ENCODE peak calls at places on chromosomes 12 and 14, in five cellular contexts. C, S, U, A and T are unnamed samples.

GRCh38 chr14:99198746-99199145 is 73.3 kb downstream of the BCL11B start:
- DNase-seq in A (no peak), C (no peak), S (no peak), U (no peak), T (no peak)

GRCh38 chr14:68815288-68816182 is 22.7 kb upstream of the ZFP36L1 start:
- DNase-seq in A (no peak), U (no peak), C (no peak), S (no peak), T (no peak)

GRCh38 chr14:91388551-91388975 is 29.1 kb downstream of the CCDC88C start:
- DNase-seq in A (no peak), C (no peak), S (no peak), U (no peak), T (no peak)

GRCh38 chr12:107091381-107091780 is 2.0 kb downstream of the CRY1 start:
- DNase-seq in U (no peak), S (no peak), C (no peak), A (no peak), T (no peak)

GRCh38 chr14:82872494-82872893 is 1338.8 kb upstream of the SEL1L start:
- DNase-seq in A (no peak), U (no peak), C (no peak), S (no peak), T (no peak)

GRCh38 chr14:50521912-50522341 is 10.4 kb downstream of the MAP4K5 start:
- DNase-seq in A (no peak), U (peak), S (no peak), C (no peak), T (no peak)

GRCh38 chr14:24398943-24399801 is at the start of gene NYNRIN:
- DNase-seq in U (no peak), S (peak), A (no peak), C (no peak), T (no peak)

GRCh38 chr12:45388545-45388944 is 172.7 kb downstream of the ANO6 start:
- DNase-seq in U (peak), S (peak), A (no peak), C (peak), T (peak)

GRCh38 chr12:80702889-80703605 is 4.4 kb upstream of the MYF6 start:
- DNase-seq in U (peak), C (no peak), A (peak), S (no peak), T (no peak)

GRCh38 chr14:81533212-81533535 is 479 bp downstream of the SEL1L start:
- DNase-seq in A (no peak), U (no peak), S (peak), C (no peak), T (no peak)

GRCh38 chr12:15273896-15274295 is 48.4 kb upstream of the PTPRO start:
- DNase-seq in S (no peak), C (no peak), U (no peak), A (no peak), T (no peak)

GRCh38 chr12:62808166-62808879 is 126.6 kb downstream of the PPM1H start:
- DNase-seq in U (no peak), A (no peak), C (no peak), S (no peak), T (no peak)

GRCh38 chr14:24058260-24058950 is 6.6 kb downstream of the CARMIL3 start:
- DNase-seq in U (peak), C (no peak), A (no peak), S (peak), T (no peak)

GRCh38 chr14:53249059-53249458 is 95.9 kb upstream of the DDHD1 start:
- DNase-seq in S (no peak), C (no peak), A (no peak), U (no peak), T (no peak)

GRCh38 chr12:130266751-130267150 is 70.9 kb upstream of the PIWIL1 start:
- DNase-seq in U (no peak), A (no peak), S (peak), C (no peak), T (peak)

GRCh38 chr12:120089796-120090195 is 26.8 kb downstream of the RAB35 start:
- DNase-seq in A (no peak), C (no peak), U (no peak), S (no peak), T (no peak)

GRCh38 chr12:104814944-104815343 is 143.1 kb downstream of the SLC41A2 start:
- DNase-seq in U (no peak), A (no peak), C (no peak), S (no peak), T (no peak)

GRCh38 chr12:54038260-54038759 is 5.5 kb downstream of the HOXC5 start:
- DNase-seq in A (no peak), U (no peak), S (no peak), C (no peak), T (no peak)

GRCh38 chr14:68396411-68396930 is 396.4 kb downstream of the ZFP36L1 start:
- DNase-seq in C (no peak), U (no peak), A (no peak), S (no peak), T (no peak)

GRCh38 chr14:90383731-90384542 is 12.9 kb upstream of the CALM1 start:
- DNase-seq in C (no peak), U (peak), A (no peak), S (peak), T (no peak)

GRCh38 chr14:75660238-75660629 is 442 bp downstream of the ERG28 start:
- DNase-seq in U (no peak), S (no peak), A (no peak), C (no peak), T (no peak)

GRCh38 chr12:81976661-81977060 is 217.5 kb upstream of the PPFIA2 start:
- DNase-seq in S (no peak), C (no peak), A (no peak), U (no peak), T (no peak)

GRCh38 chr12:5736016-5736415 is 209.0 kb downstream of the ANO2 start:
- DNase-seq in S (no peak), C (no peak), A (no peak), U (no peak), T (no peak)

GRCh38 chr14:77098470-77099353 is 654 bp downstream of the CIPC start:
- DNase-seq in U (no peak), A (no peak), C (no peak), S (peak), T (no peak)

GRCh38 chr14:100129161-100129589 is 30.3 kb downstream of the DEGS2 start:
- DNase-seq in U (no peak), A (no peak), C (no peak), S (no peak), T (no peak)

GRCh38 chr14:98802044-98802443 is 470.0 kb downstream of the BCL11B start:
- DNase-seq in C (no peak), S (no peak), A (no peak), U (no peak), T (no peak)

GRCh38 chr14:104698688-104699425 is 9.4 kb downstream of the INF2 start:
- DNase-seq in C (no peak), A (no peak), U (no peak), S (no peak), T (no peak)

GRCh38 chr14:59189822-59190368 is 1.4 kb downstream of the DAAM1 start:
- DNase-seq in C (peak), S (peak), U (peak), A (peak), T (peak)

GRCh38 chr12:110157539-110157938 is 33.4 kb downstream of the IFT81 start:
- DNase-seq in C (no peak), U (no peak), S (no peak), A (no peak), T (no peak)

GRCh38 chr14:69013943-69014782 is 35.1 kb upstream of the ACTN1 start:
- DNase-seq in A (no peak), U (peak), S (no peak), C (no peak), T (no peak)

GRCh38 chr12:96397756-96398421 is 2.4 kb downstream of the CDK17 start:
- DNase-seq in U (no peak), A (no peak), C (no peak), S (no peak), T (no peak)

GRCh38 chr12:6547987-6548386 is 7.9 kb downstream of the IFFO1 start:
- DNase-seq in C (no peak), A (no peak), U (no peak), S (no peak), T (peak)

GRCh38 chr12:25553083-25553482 is at the start of gene LMNTD1:
- DNase-seq in A (no peak), S (no peak), C (no peak), U (no peak), T (no peak)

GRCh38 chr12:79262938-79263337 is 398.4 kb downstream of the SYT1 start:
- DNase-seq in S (no peak), A (no peak), C (no peak), U (no peak), T (no peak)

GRCh38 chr12:132167610-132168310 is 23.5 kb downstream of the NOC4L start:
- DNase-seq in C (no peak), A (no peak), U (no peak), S (no peak), T (no peak)

GRCh38 chr14:101032433-101032832 is 128.9 kb upstream of the RTL1 start:
- DNase-seq in C (no peak), A (no peak), U (no peak), S (no peak), T (no peak)

GRCh38 chr12:44626883-44627282 is 249.2 kb downstream of the NELL2 start:
- DNase-seq in U (no peak), C (no peak), S (no peak), A (no peak), T (no peak)

GRCh38 chr14:29928342-29928640 is 644 bp upstream of the PRKD1 start:
- DNase-seq in C (no peak), S (no peak), U (no peak), A (no peak), T (no peak)

GRCh38 chr14:70893842-70894237 is 13.4 kb upstream of the PCNX1 start:
- DNase-seq in U (no peak), A (no peak), S (no peak), C (no peak), T (no peak)

DNA sequence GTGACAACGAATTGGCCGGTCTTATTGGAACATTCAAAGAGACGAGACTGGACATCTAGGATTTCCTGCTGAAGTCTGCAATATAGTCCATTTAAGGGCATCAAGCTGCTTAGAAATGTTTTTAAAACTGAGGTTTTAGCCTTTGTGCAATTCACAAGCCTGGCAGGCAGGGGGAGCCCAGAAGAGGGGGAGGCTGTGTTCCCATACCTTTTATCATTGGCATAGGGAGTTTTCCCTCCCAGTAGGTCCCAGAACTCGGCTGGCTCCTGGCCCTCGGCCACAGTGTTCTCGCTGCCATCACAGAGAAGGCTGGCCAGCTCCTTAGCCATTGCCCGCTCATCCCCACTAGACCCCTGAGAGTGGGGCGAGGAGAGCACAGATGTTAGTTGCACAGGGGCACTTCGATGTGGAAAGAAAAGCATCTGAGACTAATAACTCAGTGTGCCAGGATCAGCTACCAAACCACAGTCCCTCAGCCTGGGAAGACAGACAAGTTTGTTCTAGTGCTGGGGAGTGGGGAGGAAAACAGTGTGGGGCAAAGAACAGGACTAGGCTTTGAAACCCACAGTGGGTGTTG is 15.1 kb downstream of the AVIL start:
- DNase-seq in U (peak), A (no peak), S (peak), C (peak), T (peak)
- TF ChIP-seq ZNF274 in U (no peak), A (no peak), S (no peak), C (no peak), T (no peak)

GRCh38 chr12:108696996-108697290 is 34.4 kb downstream of the CORO1C start:
- DNase-seq in S (no peak), C (no peak), A (no peak), U (no peak), T (no peak)
- H3K4me3 ChIP-seq in S (no peak), C (no peak), A (no peak), U (no peak), T (no peak)

GRCh38 chr12:86264451-86265328 is 8.5 kb upstream of the MGAT4C start:
- DNase-seq in S (no peak), C (no peak), U (no peak), A (no peak), T (no peak)
- TF ChIP-seq ZNF274 in S (no peak), C (no peak), U (no peak), A (no peak), T (no peak)

GRCh38 chr12:11656550-11656949 is 7.1 kb downstream of the ETV6 start:
- DNase-seq in A (no peak), S (no peak), C (no peak), U (no peak), T (no peak)

GRCh38 chr12:11652351-11653040 is 3.0 kb downstream of the ETV6 start:
- DNase-seq in C (no peak), A (peak), U (no peak), S (peak), T (no peak)

GRCh38 chr12:11651785-11652184 is 2.3 kb downstream of the ETV6 start:
- DNase-seq in S (peak), A (no peak), C (no peak), U (no peak), T (no peak)

GRCh38 chr12:11653215-11653753 is 3.8 kb downstream of the ETV6 start:
- DNase-seq in A (peak), C (no peak), S (peak), U (no peak), T (no peak)

DNA sequence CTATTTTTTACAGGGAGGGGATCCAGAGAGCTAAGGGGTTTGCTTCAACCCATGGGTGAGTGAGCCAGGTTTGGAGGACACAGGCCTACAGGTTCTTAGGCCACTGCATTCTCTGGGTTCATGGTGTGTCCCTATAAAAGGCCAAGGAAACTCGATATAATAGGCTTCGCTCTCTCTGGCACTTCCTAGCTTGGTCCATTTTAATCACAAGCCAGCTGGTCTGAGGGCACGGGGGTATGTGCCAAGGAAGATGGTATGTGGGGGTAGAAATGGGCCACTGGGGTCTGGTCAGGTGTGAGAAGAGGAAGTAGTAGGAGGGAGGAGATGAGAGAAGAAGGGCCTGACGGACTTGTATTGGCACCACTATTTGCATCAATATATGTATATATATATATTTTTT is 4.9 kb downstream of the ETV6 start:
- DNase-seq in U (no peak), S (no peak), A (peak), C (no peak), T (no peak)
- H3K4me3 ChIP-seq in U (no peak), S (no peak), A (peak), C (no peak), T (no peak)

GRCh38 chr14:37198907-37199306 is 1.2 kb downstream of the MIPOL1 start:
- DNase-seq in C (no peak), U (no peak), A (no peak), S (no peak), T (no peak)

GRCh38 chr14:37198273-37198598 is 499 bp downstream of the MIPOL1 start:
- DNase-seq in S (no peak), C (no peak), A (no peak), U (no peak), T (no peak)

GRCh38 chr14:37195327-37195726 is 2.4 kb upstream of the MIPOL1 start:
- DNase-seq in S (no peak), C (no peak), A (no peak), U (peak), T (no peak)

GRCh38 chr14:37197421-37198272 is at the start of gene MIPOL1:
- DNase-seq in A (no peak), U (peak), C (peak), S (peak), T (peak)

GRCh38 chr14:37196604-37197420 is 925 bp upstream of the MIPOL1 start:
- DNase-seq in S (peak), A (no peak), C (no peak), U (no peak), T (no peak)
- TF ChIP-seq ZNF274 in S (no peak), A (no peak), C (no peak), U (no peak), T (no peak)

DNA sequence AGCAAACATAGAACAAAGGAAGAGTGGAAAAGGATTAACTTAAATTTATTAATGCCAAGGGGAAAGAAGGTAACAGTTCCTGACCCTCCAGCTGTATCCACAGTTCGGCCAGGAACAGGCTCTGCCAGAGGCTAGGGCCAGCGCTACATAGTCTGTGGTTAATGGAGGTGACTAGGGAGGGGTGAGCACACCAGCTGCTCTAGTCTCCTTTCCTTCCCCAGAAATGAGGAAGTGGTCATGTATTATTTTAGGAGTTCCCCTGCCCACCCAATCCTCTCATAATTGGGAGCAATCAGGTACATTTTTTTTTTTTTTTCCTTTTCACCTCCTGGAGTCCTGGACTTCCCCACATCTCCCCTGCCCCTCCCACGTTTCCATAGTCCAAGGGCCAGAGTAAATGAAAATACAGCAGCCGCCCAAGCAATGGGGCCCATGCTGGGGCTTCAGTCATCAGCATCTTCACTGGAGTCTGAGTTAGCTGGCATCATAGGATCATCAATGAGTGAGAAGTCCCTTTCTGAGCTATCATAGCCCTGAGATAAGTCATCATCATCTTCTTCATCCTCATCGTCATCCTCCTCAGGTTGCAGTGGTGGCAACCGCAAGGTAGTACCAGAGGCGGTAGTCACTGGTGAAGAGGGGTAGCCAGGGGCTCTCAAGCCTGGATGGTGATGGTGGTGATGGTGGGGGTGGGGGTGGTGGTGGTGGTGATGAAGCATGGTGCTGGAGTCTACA is 1.5 kb upstream of the SUPT16H start:
- DNase-seq in U (no peak), A (no peak), C (no peak), S (peak), T (no peak)
- H3K4me3 ChIP-seq in U (no peak), A (peak), C (no peak), S (no peak), T (no peak)

GRCh38 chr12:712172-712863 is 40.1 kb upstream of the WNK1 start:
- DNase-seq in U (no peak), A (no peak), C (no peak), S (no peak), T (no peak)
- TF ChIP-seq ZNF274 in U (no peak), A (no peak), C (no peak), S (no peak), T (no peak)